ENCODE peak calls at places on chromosomes 5 and 9, in nine cellular contexts. J is endothelial cell; S is colonic mucosa; G is uterus; F is left ventricle myocardium inferior; B is SK-N-SH; A is CD4-positive, alpha-beta T cell; V is cardiac muscle cell; E is heart left ventricle. K is an unnamed sample.

GRCh38 chr9:108543251-108543768 is 312.5 kb downstream of the ACTL7B start:
- DNase-seq in J (no peak), S (no peak), G (no peak), F (no peak), B (no peak), A (no peak), V (no peak), E (no peak), K (no peak)

GRCh38 chr5:171483453-171484177 is 64.2 kb downstream of the FGF18 start:
- DNase-seq in J (no peak), S (peak; percentile 29), G (peak; percentile 94), F (peak; percentile 87), B (peak; percentile 25), A (no peak), V (peak; percentile 94), E (peak; percentile 88), K (no peak)

GRCh38 chr9:130359819-130360218 is 84.9 kb upstream of the ASS1 start:
- DNase-seq in J (no peak), S (no peak), G (no peak), F (no peak), B (no peak), A (no peak), V (no peak), E (no peak), K (no peak)

GRCh38 chr9:138105561-138106505 is 228.3 kb downstream of the CACNA1B start:
- DNase-seq in J (no peak), S (no peak), G (no peak), F (no peak), B (peak; percentile 9), A (no peak), V (no peak), E (no peak), K (peak; percentile 6)

GRCh38 chr5:107401470-107402085 is 269.2 kb downstream of the EFNA5 start:
- DNase-seq in J (no peak), S (no peak), G (no peak), F (no peak), B (no peak), A (no peak), V (no peak), E (no peak), K (no peak)

GRCh38 chr9:4984171-4984570 is 901 bp upstream of the JAK2 start:
- DNase-seq in J (no peak), S (peak; percentile 59), G (no peak), F (no peak), B (no peak), A (no peak), V (no peak), E (no peak), K (no peak)

GRCh38 chr5:1729641-1730486 is 69.8 kb downstream of the MRPL36 start:
- DNase-seq in J (peak; percentile 1), S (peak; percentile 13), G (no peak), F (no peak), B (peak; percentile 57), A (no peak), V (no peak), E (no peak), K (no peak)

GRCh38 chr9:91483189-91483691 is 59.6 kb upstream of the NFIL3 start:
- DNase-seq in J (no peak), S (no peak), G (no peak), F (no peak), B (no peak), A (no peak), V (peak; percentile 44), E (peak; percentile 68), K (no peak)

GRCh38 chr5:180467028-180467427 is 27.2 kb upstream of the CNOT6 start:
- DNase-seq in J (no peak), S (peak; percentile 88), G (no peak), F (peak; percentile 41), B (no peak), A (no peak), V (peak; percentile 46), E (no peak), K (no peak)

GRCh38 chr9:125532412-125532811 is 174.6 kb downstream of the MAPKAP1 start:
- DNase-seq in J (no peak), S (no peak), G (no peak), F (no peak), B (no peak), A (no peak), V (no peak), E (no peak), K (no peak)

GRCh38 chr5:11370985-11371384 is 533.3 kb downstream of the CTNND2 start:
- DNase-seq in J (no peak), S (no peak), G (no peak), F (no peak), B (no peak), A (no peak), V (no peak), E (no peak), K (no peak)

GRCh38 chr9:128148509-128149000 is 698 bp upstream of the LCN2 start:
- DNase-seq in J (no peak), S (no peak), G (no peak), F (no peak), B (no peak), A (no peak), V (no peak), E (peak; percentile 34), K (no peak)

GRCh38 chr5:75620184-75620959 is 9.1 kb downstream of the ANKDD1B start:
- DNase-seq in J (no peak), S (no peak), G (no peak), F (no peak), B (no peak), A (no peak), V (no peak), E (no peak), K (no peak)

GRCh38 chr9:4430492-4431261 is 59.6 kb upstream of the SLC1A1 start:
- DNase-seq in J (no peak), S (no peak), G (no peak), F (no peak), B (no peak), A (no peak), V (peak; percentile 65), E (no peak), K (no peak)

GRCh38 chr9:10366171-10366779 is 246.5 kb downstream of the PTPRD start:
- DNase-seq in J (peak; percentile 39), S (peak; percentile 17), G (no peak), F (no peak), B (peak; percentile 12), A (no peak), V (peak; percentile 40), E (no peak), K (peak; percentile 10)

GRCh38 chr9:122580360-122580759 is 2.8 kb downstream of the OR1L8 start:
- DNase-seq in J (no peak), S (no peak), G (no peak), F (no peak), B (no peak), A (no peak), V (peak; percentile 78), E (no peak), K (no peak)

GRCh38 chr9:14366071-14366470 is 52.1 kb upstream of the NFIB start:
- DNase-seq in J (no peak), S (no peak), G (peak; percentile 69), F (no peak), B (no peak), A (no peak), V (peak; percentile 97), E (peak; percentile 57), K (no peak)

GRCh38 chr5:110032386-110032785 is 342.7 kb downstream of the MAN2A1 start:
- DNase-seq in J (no peak), S (no peak), G (no peak), F (no peak), B (no peak), A (no peak), V (no peak), E (no peak), K (no peak)

GRCh38 chr5:73419414-73420390 is 28.9 kb downstream of the FOXD1 start:
- DNase-seq in J (peak; percentile 34), S (no peak), G (no peak), F (no peak), B (peak; percentile 60), A (no peak), V (peak; percentile 48), E (no peak), K (no peak)

DNA sequence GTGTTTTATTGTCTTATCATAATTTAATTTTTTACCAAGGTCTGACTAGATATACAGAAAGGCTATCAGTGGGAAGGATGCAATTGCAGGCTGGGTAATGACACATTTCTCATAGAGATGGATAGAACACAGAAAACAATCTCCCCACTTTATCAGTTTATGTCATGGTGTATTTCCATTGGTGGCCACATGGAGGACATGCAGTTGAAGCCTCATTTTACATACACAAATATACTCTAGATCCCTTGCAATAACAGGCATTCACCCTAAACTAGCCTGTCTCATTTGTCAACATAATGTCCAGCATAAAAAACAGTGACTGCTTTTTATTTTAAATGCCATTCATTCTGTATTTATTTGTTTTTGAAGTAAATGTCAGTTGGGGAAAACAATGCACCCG is 526.3 kb downstream of the GABRG2 start:
- DNase-seq in J (no peak), S (no peak), G (no peak), F (no peak), B (peak; percentile 9), A (no peak), V (no peak), E (no peak), K (no peak)
- TF ChIP-seq CTCF in J (peak; percentile 53), S (peak; percentile 31), G (no peak), F (no peak), B (peak; percentile 41), A (no peak), V (no peak), E (peak; percentile 7), K (peak; percentile 41)

GRCh38 chr5:156128026-156128425 is 198.9 kb upstream of the SGCD start:
- DNase-seq in J (no peak), S (no peak), G (no peak), F (no peak), B (no peak), A (no peak), V (peak; percentile 6), E (no peak), K (peak; percentile 6)
- TF ChIP-seq CTCF in J (no peak), S (no peak), G (no peak), F (no peak), B (no peak), A (no peak), V (no peak), E (no peak), K (no peak)

GRCh38 chr5:148457183-148457620 is 73.4 kb downstream of the FBXO38 start:
- DNase-seq in J (peak; percentile 12), S (no peak), G (no peak), F (no peak), B (peak; percentile 30), A (peak; percentile 6), V (no peak), E (no peak), K (no peak)
- TF ChIP-seq CTCF in J (no peak), S (no peak), G (no peak), F (peak; percentile 49), B (peak; percentile 35), A (peak; percentile 33), V (peak; percentile 34), E (peak; percentile 19), K (no peak)

GRCh38 chr9:24242599-24242998 is 303.1 kb downstream of the IZUMO3 start:
- DNase-seq in J (no peak), S (no peak), G (no peak), F (no peak), B (no peak), A (no peak), V (no peak), E (no peak), K (no peak)

DNA sequence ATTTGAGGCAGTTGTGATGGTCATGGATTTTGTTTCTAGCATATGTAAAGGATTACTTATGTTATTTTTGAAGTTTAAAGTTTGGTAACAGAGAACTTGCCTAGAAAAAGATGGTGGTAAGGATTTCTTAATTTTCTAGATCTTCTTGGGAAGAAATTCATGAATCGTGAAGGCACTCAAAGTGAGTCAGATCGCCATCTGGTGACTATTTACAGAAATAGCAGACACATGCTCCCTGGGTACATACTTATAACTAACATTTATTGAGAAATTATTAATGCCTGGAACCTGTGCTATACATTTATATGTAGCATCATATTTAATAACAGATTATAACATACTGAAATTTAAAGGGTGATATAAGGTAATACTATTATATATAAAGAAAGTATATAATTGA is 299.7 kb downstream of the IZUMO3 start:
- DNase-seq in J (no peak), S (no peak), G (no peak), F (no peak), B (peak; percentile 4), A (no peak), V (peak; percentile 3), E (no peak), K (no peak)
- TF ChIP-seq CTCF in J (peak; percentile 57), S (no peak), G (no peak), F (no peak), B (peak; percentile 48), A (no peak), V (peak; percentile 8), E (no peak), K (peak; percentile 52)

K was measured in GM13977.